ENCODE peak calls at places on chromosomes 12 and 14, in six cellular contexts. One of them, this sample, is unnamed.

GRCh38 chr12:111193977-111194702 is 174.8 kb downstream of the PHETA1 start:
- DNase-seq in CD4-positive, alpha-beta memory T cell: no peak
- DNase-seq in heart left ventricle: no peak
- DNase-seq in EH: no peak
- DNase-seq in progenitor cell of endocrine pancreas: no peak
- DNase-seq in NCI-H748 treated with DMSO at 0.1 percent for 48 hours: no peak
- DNase-seq in this sample: no peak

GRCh38 chr14:105474478-105475268 is at the start of gene CRIP2:
- DNase-seq in CD4-positive, alpha-beta memory T cell: peak; percentile 52
- DNase-seq in heart left ventricle: peak; percentile 77
- DNase-seq in EH: peak; percentile 48
- DNase-seq in progenitor cell of endocrine pancreas: peak; percentile 53
- DNase-seq in NCI-H748 treated with DMSO at 0.1 percent for 48 hours: no peak
- DNase-seq in this sample: no peak

GRCh38 chr12:113818833-113819232 is 147.3 kb downstream of the RBM19 start:
- DNase-seq in CD4-positive, alpha-beta memory T cell: no peak
- DNase-seq in heart left ventricle: no peak
- DNase-seq in EH: peak; percentile 16
- DNase-seq in progenitor cell of endocrine pancreas: peak; percentile 16
- DNase-seq in NCI-H748 treated with DMSO at 0.1 percent for 48 hours: no peak
- DNase-seq in this sample: no peak

GRCh38 chr12:6540181-6540877 is 6.0 kb downstream of the GAPDH start:
- DNase-seq in CD4-positive, alpha-beta memory T cell: peak; percentile 33
- DNase-seq in heart left ventricle: peak; percentile 87
- DNase-seq in EH: peak; percentile 98
- DNase-seq in progenitor cell of endocrine pancreas: no peak
- DNase-seq in NCI-H748 treated with DMSO at 0.1 percent for 48 hours: peak; percentile 9
- DNase-seq in this sample: no peak

GRCh38 chr12:68521321-68521839 is 89.3 kb upstream of the RAP1B start:
- DNase-seq in CD4-positive, alpha-beta memory T cell: no peak
- DNase-seq in heart left ventricle: no peak
- DNase-seq in EH: peak; percentile 90
- DNase-seq in progenitor cell of endocrine pancreas: no peak
- DNase-seq in NCI-H748 treated with DMSO at 0.1 percent for 48 hours: no peak
- DNase-seq in this sample: no peak

GRCh38 chr12:94650143-94651056 is at the start of gene TMCC3:
- DNase-seq in CD4-positive, alpha-beta memory T cell: peak; percentile 12
- DNase-seq in heart left ventricle: peak; percentile 50
- DNase-seq in EH: peak; percentile 9
- DNase-seq in progenitor cell of endocrine pancreas: peak; percentile 48
- DNase-seq in NCI-H748 treated with DMSO at 0.1 percent for 48 hours: no peak
- DNase-seq in this sample: no peak

GRCh38 chr12:123942277-123942653 is 30.4 kb downstream of the CCDC92 start:
- DNase-seq in CD4-positive, alpha-beta memory T cell: no peak
- DNase-seq in heart left ventricle: no peak
- DNase-seq in EH: peak; percentile 92
- DNase-seq in progenitor cell of endocrine pancreas: no peak
- DNase-seq in NCI-H748 treated with DMSO at 0.1 percent for 48 hours: no peak
- DNase-seq in this sample: no peak

GRCh38 chr14:24871302-24871701 is 178.6 kb downstream of the STXBP6 start:
- DNase-seq in CD4-positive, alpha-beta memory T cell: no peak
- DNase-seq in heart left ventricle: no peak
- DNase-seq in EH: no peak
- DNase-seq in progenitor cell of endocrine pancreas: no peak
- DNase-seq in NCI-H748 treated with DMSO at 0.1 percent for 48 hours: no peak
- DNase-seq in this sample: no peak

GRCh38 chr14:60204843-60205774 is 39.9 kb upstream of the DHRS7 start:
- DNase-seq in CD4-positive, alpha-beta memory T cell: no peak
- DNase-seq in heart left ventricle: no peak
- DNase-seq in EH: no peak
- DNase-seq in progenitor cell of endocrine pancreas: no peak
- DNase-seq in NCI-H748 treated with DMSO at 0.1 percent for 48 hours: no peak
- DNase-seq in this sample: no peak

This sample was measured in NCI-H1417 treated with DMSO at 0.1 percent for 48 hours.